ENCODE peak calls at places on chromosomes 1 and 21, in five cellular contexts. One of them, this sample, is unnamed.
A peak's percentile ranks its signal among the peaks of the same experiment; 100 is the strongest.

GRCh38 chr1:244391761-244392160 is 59.9 kb downstream of the ADSS2 start:
- DNase-seq in SK-N-SH: no peak
- DNase-seq in CD4-positive, CD25-positive, alpha-beta regulatory T cell: no peak
- DNase-seq in tibial nerve: no peak
- DNase-seq in HCT116: no peak
- DNase-seq in this sample: no peak

GRCh38 chr1:174262747-174263241 is 103.5 kb downstream of the RABGAP1L start:
- DNase-seq in HCT116: peak; percentile 15
- DNase-seq in CD4-positive, CD25-positive, alpha-beta regulatory T cell: no peak
- DNase-seq in SK-N-SH: peak; percentile 62
- DNase-seq in tibial nerve: no peak
- DNase-seq in this sample: no peak

GRCh38 chr1:35111106-35111505 is 31.9 kb downstream of the ZMYM1 start:
- DNase-seq in CD4-positive, CD25-positive, alpha-beta regulatory T cell: no peak
- DNase-seq in tibial nerve: no peak
- DNase-seq in SK-N-SH: no peak
- DNase-seq in HCT116: no peak
- DNase-seq in this sample: no peak

GRCh38 chr1:154157520-154158306 is 2.8 kb upstream of the NUP210L start:
- DNase-seq in SK-N-SH: no peak
- DNase-seq in CD4-positive, CD25-positive, alpha-beta regulatory T cell: peak; percentile 53
- DNase-seq in tibial nerve: no peak
- DNase-seq in HCT116: no peak
- DNase-seq in this sample: peak; percentile 50

GRCh38 chr21:21200103-21200938 is 202.1 kb downstream of the NCAM2 start:
- DNase-seq in SK-N-SH: no peak
- DNase-seq in HCT116: no peak
- DNase-seq in CD4-positive, CD25-positive, alpha-beta regulatory T cell: no peak
- DNase-seq in tibial nerve: peak; percentile 14
- DNase-seq in this sample: no peak

GRCh38 chr1:41093826-41094225 is 72.3 kb upstream of the SLFNL1 start:
- DNase-seq in HCT116: no peak
- DNase-seq in SK-N-SH: no peak
- DNase-seq in tibial nerve: no peak
- DNase-seq in CD4-positive, CD25-positive, alpha-beta regulatory T cell: no peak
- DNase-seq in this sample: no peak

GRCh38 chr1:27577504-27578188 is 26.3 kb downstream of the AHDC1 start:
- DNase-seq in CD4-positive, CD25-positive, alpha-beta regulatory T cell: no peak
- DNase-seq in SK-N-SH: no peak
- DNase-seq in HCT116: no peak
- DNase-seq in tibial nerve: no peak
- DNase-seq in this sample: no peak

GRCh38 chr1:64476251-64476952 is 6.5 kb downstream of the CACHD1 start:
- DNase-seq in CD4-positive, CD25-positive, alpha-beta regulatory T cell: no peak
- DNase-seq in SK-N-SH: no peak
- DNase-seq in tibial nerve: no peak
- DNase-seq in HCT116: no peak
- DNase-seq in this sample: no peak

GRCh38 chr1:210815641-210816040 is 318.3 kb downstream of the KCNH1 start:
- DNase-seq in SK-N-SH: no peak
- DNase-seq in CD4-positive, CD25-positive, alpha-beta regulatory T cell: no peak
- DNase-seq in tibial nerve: no peak
- DNase-seq in HCT116: no peak
- DNase-seq in this sample: no peak

GRCh38 chr1:156727914-156728598 is at the start of gene METTL25B:
- DNase-seq in tibial nerve: peak; percentile 51
- DNase-seq in HCT116: no peak
- DNase-seq in CD4-positive, CD25-positive, alpha-beta regulatory T cell: peak; percentile 72
- DNase-seq in SK-N-SH: peak; percentile 87
- DNase-seq in this sample: peak; percentile 59

GRCh38 chr1:96365076-96365475 is 356.5 kb upstream of the PTBP2 start:
- DNase-seq in HCT116: no peak
- DNase-seq in CD4-positive, CD25-positive, alpha-beta regulatory T cell: no peak
- DNase-seq in SK-N-SH: no peak
- DNase-seq in tibial nerve: no peak
- DNase-seq in this sample: no peak

GRCh38 chr1:21749109-21749508 is 33.8 kb downstream of the USP48 start:
- DNase-seq in HCT116: no peak
- DNase-seq in tibial nerve: no peak
- DNase-seq in CD4-positive, CD25-positive, alpha-beta regulatory T cell: no peak
- DNase-seq in SK-N-SH: no peak
- DNase-seq in this sample: no peak

GRCh38 chr1:60988827-60989363 is 93.5 kb upstream of the NFIA start:
- DNase-seq in tibial nerve: no peak
- DNase-seq in CD4-positive, CD25-positive, alpha-beta regulatory T cell: no peak
- DNase-seq in HCT116: no peak
- DNase-seq in SK-N-SH: no peak
- DNase-seq in this sample: no peak

GRCh38 chr1:229529639-229530038 is 21.5 kb upstream of the NUP133 start:
- DNase-seq in HCT116: no peak
- DNase-seq in SK-N-SH: no peak
- DNase-seq in tibial nerve: no peak
- DNase-seq in CD4-positive, CD25-positive, alpha-beta regulatory T cell: no peak
- DNase-seq in this sample: no peak

GRCh38 chr1:23809751-23810171 is 9.2 kb upstream of the GALE start:
- DNase-seq in CD4-positive, CD25-positive, alpha-beta regulatory T cell: peak; percentile 72
- DNase-seq in tibial nerve: no peak
- DNase-seq in HCT116: peak; percentile 41
- DNase-seq in SK-N-SH: peak; percentile 74
- DNase-seq in this sample: peak; percentile 79

GRCh38 chr1:151520359-151520758 is 9.2 kb downstream of the CGN start:
- DNase-seq in SK-N-SH: no peak
- DNase-seq in HCT116: no peak
- DNase-seq in tibial nerve: no peak
- DNase-seq in CD4-positive, CD25-positive, alpha-beta regulatory T cell: no peak
- DNase-seq in this sample: no peak

GRCh38 chr21:25938673-25939395 is 204.1 kb downstream of the GABPA start:
- DNase-seq in tibial nerve: no peak
- DNase-seq in CD4-positive, CD25-positive, alpha-beta regulatory T cell: no peak
- DNase-seq in SK-N-SH: no peak
- DNase-seq in HCT116: no peak
- DNase-seq in this sample: no peak

GRCh38 chr1:86708923-86709322 is 4.5 kb downstream of the SH3GLB1 start:
- DNase-seq in SK-N-SH: no peak
- DNase-seq in HCT116: no peak
- DNase-seq in CD4-positive, CD25-positive, alpha-beta regulatory T cell: no peak
- DNase-seq in tibial nerve: no peak
- DNase-seq in this sample: no peak

GRCh38 chr1:176648556-176648955 is 185.6 kb downstream of the PAPPA2 start:
- DNase-seq in HCT116: no peak
- DNase-seq in tibial nerve: no peak
- DNase-seq in SK-N-SH: no peak
- DNase-seq in CD4-positive, CD25-positive, alpha-beta regulatory T cell: no peak
- DNase-seq in this sample: no peak
- H3K9me3 ChIP-seq in HCT116: no peaks in the 10 kb centered on the region
- H3K9me3 ChIP-seq in tibial nerve: peaks cover 14% of the 10 kb centered on the region
- H3K9me3 ChIP-seq in SK-N-SH: no peaks in the 10 kb centered on the region
- H3K9me3 ChIP-seq in CD4-positive, CD25-positive, alpha-beta regulatory T cell: peaks cover 3% of the 10 kb centered on the region
- H3K9me3 ChIP-seq in this sample: peaks cover 3% of the 10 kb centered on the region

GRCh38 chr1:228313536-228314277 is 92.9 kb downstream of the TRIM11 start:
- DNase-seq in CD4-positive, CD25-positive, alpha-beta regulatory T cell: no peak
- DNase-seq in tibial nerve: no peak
- DNase-seq in SK-N-SH: no peak
- DNase-seq in HCT116: no peak
- DNase-seq in this sample: no peak
- H3K9me3 ChIP-seq in CD4-positive, CD25-positive, alpha-beta regulatory T cell: no peaks in the 10 kb centered on the region
- H3K9me3 ChIP-seq in tibial nerve: peaks cover 9% of the 10 kb centered on the region
- H3K9me3 ChIP-seq in SK-N-SH: no peaks in the 10 kb centered on the region
- H3K9me3 ChIP-seq in HCT116: no peaks in the 10 kb centered on the region
- H3K9me3 ChIP-seq in this sample: no peaks in the 10 kb centered on the region

GRCh38 chr1:2980849-2981248 is 40.4 kb upstream of the ACTRT2 start:
- DNase-seq in HCT116: no peak
- DNase-seq in CD4-positive, CD25-positive, alpha-beta regulatory T cell: no peak
- DNase-seq in tibial nerve: no peak
- DNase-seq in SK-N-SH: no peak
- DNase-seq in this sample: no peak
- H3K9me3 ChIP-seq in HCT116: no peaks in the 10 kb centered on the region
- H3K9me3 ChIP-seq in CD4-positive, CD25-positive, alpha-beta regulatory T cell: no peaks in the 10 kb centered on the region
- H3K9me3 ChIP-seq in tibial nerve: no peaks in the 10 kb centered on the region
- H3K9me3 ChIP-seq in SK-N-SH: no peaks in the 10 kb centered on the region
- H3K9me3 ChIP-seq in this sample: no peaks in the 10 kb centered on the region

GRCh38 chr1:180382326-180383115 is 119.9 kb downstream of the ACBD6 start:
- DNase-seq in tibial nerve: no peak
- DNase-seq in HCT116: no peak
- DNase-seq in SK-N-SH: no peak
- DNase-seq in CD4-positive, CD25-positive, alpha-beta regulatory T cell: no peak
- DNase-seq in this sample: no peak

GRCh38 chr1:180386740-180387367 is 115.5 kb downstream of the ACBD6 start:
- DNase-seq in SK-N-SH: no peak
- DNase-seq in HCT116: no peak
- DNase-seq in CD4-positive, CD25-positive, alpha-beta regulatory T cell: no peak
- DNase-seq in tibial nerve: no peak
- DNase-seq in this sample: no peak

GRCh38 chr1:180387413-180387812 is 115.0 kb downstream of the ACBD6 start:
- DNase-seq in tibial nerve: no peak
- DNase-seq in CD4-positive, CD25-positive, alpha-beta regulatory T cell: no peak
- DNase-seq in HCT116: no peak
- DNase-seq in SK-N-SH: no peak
- DNase-seq in this sample: no peak

GRCh38 chr1:180385144-180385543 is 117.2 kb downstream of the ACBD6 start:
- DNase-seq in tibial nerve: no peak
- DNase-seq in SK-N-SH: no peak
- DNase-seq in HCT116: no peak
- DNase-seq in CD4-positive, CD25-positive, alpha-beta regulatory T cell: no peak
- DNase-seq in this sample: no peak

GRCh38 chr1:180384606-180385005 is 117.8 kb downstream of the ACBD6 start:
- DNase-seq in CD4-positive, CD25-positive, alpha-beta regulatory T cell: no peak
- DNase-seq in SK-N-SH: no peak
- DNase-seq in tibial nerve: no peak
- DNase-seq in HCT116: no peak
- DNase-seq in this sample: no peak
- H3K9me3 ChIP-seq in CD4-positive, CD25-positive, alpha-beta regulatory T cell: peaks cover 39% of the 10 kb centered on the region
- H3K9me3 ChIP-seq in SK-N-SH: peaks cover 13% of the 10 kb centered on the region
- H3K9me3 ChIP-seq in tibial nerve: peaks cover 51% of the 10 kb centered on the region
- H3K9me3 ChIP-seq in HCT116: peaks cover 13% of the 10 kb centered on the region
- H3K9me3 ChIP-seq in this sample: peaks cover 14% of the 10 kb centered on the region

GRCh38 chr21:44666401-44667320 is at the start of gene KRTAP12-2:
- DNase-seq in SK-N-SH: no peak
- DNase-seq in CD4-positive, CD25-positive, alpha-beta regulatory T cell: no peak
- DNase-seq in HCT116: no peak
- DNase-seq in tibial nerve: no peak
- DNase-seq in this sample: no peak
- H3K9me3 ChIP-seq in SK-N-SH: peaks cover 3% of the 10 kb centered on the region
- H3K9me3 ChIP-seq in CD4-positive, CD25-positive, alpha-beta regulatory T cell: peaks cover 3% of the 10 kb centered on the region
- H3K9me3 ChIP-seq in HCT116: no peaks in the 10 kb centered on the region
- H3K9me3 ChIP-seq in tibial nerve: peaks cover 6% of the 10 kb centered on the region
- H3K9me3 ChIP-seq in this sample: no peaks in the 10 kb centered on the region

DNA sequence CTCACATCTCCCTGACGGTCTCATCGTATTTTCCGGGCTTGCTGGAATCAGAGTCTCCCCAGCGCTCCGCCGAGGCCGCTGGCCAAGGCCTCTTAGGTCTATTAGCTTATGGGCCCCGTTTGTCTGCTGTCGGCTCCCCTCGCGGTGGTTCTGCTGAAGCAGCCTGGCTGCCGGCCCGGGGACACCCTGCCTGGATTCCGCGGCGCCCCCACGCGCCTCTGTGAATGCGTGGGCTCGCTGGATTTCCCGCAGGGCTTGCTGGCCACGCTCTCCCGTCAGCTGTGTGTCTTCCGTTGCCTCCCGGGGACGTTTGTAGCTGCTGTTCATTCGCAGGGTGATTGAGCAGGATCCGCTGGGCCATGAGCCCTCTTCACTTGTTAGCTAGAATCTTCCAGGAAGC is 8.4 kb downstream of the LRRC3 start:
- DNase-seq in CD4-positive, CD25-positive, alpha-beta regulatory T cell: no peak
- DNase-seq in SK-N-SH: peak; percentile 20
- DNase-seq in tibial nerve: no peak
- DNase-seq in HCT116: no peak
- DNase-seq in this sample: no peak
- H3K9me3 ChIP-seq in CD4-positive, CD25-positive, alpha-beta regulatory T cell: no peaks in the 10 kb centered on the region
- H3K9me3 ChIP-seq in SK-N-SH: no peaks in the 10 kb centered on the region
- H3K9me3 ChIP-seq in tibial nerve: no peaks in the 10 kb centered on the region
- H3K9me3 ChIP-seq in HCT116: no peaks in the 10 kb centered on the region
- H3K9me3 ChIP-seq in this sample: no peaks in the 10 kb centered on the region

DNA sequence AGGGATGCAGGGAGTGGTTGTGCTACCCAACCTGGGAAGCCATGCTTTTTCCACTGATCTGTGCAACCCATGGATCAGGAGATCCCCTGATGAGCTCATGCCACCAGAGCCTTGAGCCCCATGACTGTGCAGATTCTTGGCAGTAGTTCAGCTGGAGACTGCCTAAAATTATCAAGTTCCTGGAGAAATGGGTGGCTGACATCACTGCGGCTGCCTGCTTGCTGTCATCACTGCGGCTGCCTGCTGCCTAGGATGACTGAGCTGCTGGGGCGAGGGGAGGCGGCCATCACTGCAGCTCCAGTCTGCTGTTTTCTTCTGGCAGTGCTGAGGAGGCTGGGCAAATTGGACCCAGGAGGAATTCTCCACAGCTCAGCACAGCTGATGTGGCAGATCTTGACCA is 159.2 kb downstream of the AGBL4 start:
- DNase-seq in HCT116: no peak
- DNase-seq in tibial nerve: no peak
- DNase-seq in SK-N-SH: no peak
- DNase-seq in CD4-positive, CD25-positive, alpha-beta regulatory T cell: no peak
- DNase-seq in this sample: no peak
- H3K9me3 ChIP-seq in HCT116: no peaks in the 10 kb centered on the region
- H3K9me3 ChIP-seq in tibial nerve: peaks cover 5% of the 10 kb centered on the region
- H3K9me3 ChIP-seq in SK-N-SH: no peaks in the 10 kb centered on the region
- H3K9me3 ChIP-seq in CD4-positive, CD25-positive, alpha-beta regulatory T cell: no peaks in the 10 kb centered on the region
- H3K9me3 ChIP-seq in this sample: no peaks in the 10 kb centered on the region

DNA sequence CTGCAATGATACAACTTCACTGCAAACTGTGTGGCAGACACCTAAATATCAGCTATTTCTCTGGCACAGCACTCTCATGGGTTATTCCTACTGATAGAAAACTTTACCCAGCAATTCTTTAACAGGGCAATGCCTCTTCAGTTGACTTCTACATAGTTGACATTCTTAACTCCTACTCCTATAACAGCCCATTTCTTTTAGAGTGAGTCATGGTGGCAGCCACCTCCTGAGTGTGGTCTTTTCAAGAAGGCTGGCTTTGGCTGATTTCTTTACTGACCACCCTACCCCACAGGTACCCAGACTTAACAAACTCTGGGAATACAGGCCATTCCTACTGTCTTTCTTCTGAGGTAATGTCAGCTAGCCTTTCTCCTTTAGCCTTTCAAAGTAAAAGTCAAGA is 805.8 kb upstream of the ADGRL2 start:
- DNase-seq in HCT116: no peak
- DNase-seq in SK-N-SH: no peak
- DNase-seq in tibial nerve: no peak
- DNase-seq in CD4-positive, CD25-positive, alpha-beta regulatory T cell: no peak
- DNase-seq in this sample: no peak
- H3K9me3 ChIP-seq in HCT116: no peaks in the 10 kb centered on the region
- H3K9me3 ChIP-seq in SK-N-SH: no peaks in the 10 kb centered on the region
- H3K9me3 ChIP-seq in tibial nerve: no peaks in the 10 kb centered on the region
- H3K9me3 ChIP-seq in CD4-positive, CD25-positive, alpha-beta regulatory T cell: peaks cover 4% of the 10 kb centered on the region
- H3K9me3 ChIP-seq in this sample: no peaks in the 10 kb centered on the region

GRCh38 chr1:46097149-46097472 is 35.3 kb downstream of the PIK3R3 start:
- DNase-seq in CD4-positive, CD25-positive, alpha-beta regulatory T cell: no peak
- DNase-seq in HCT116: no peak
- DNase-seq in tibial nerve: no peak
- DNase-seq in SK-N-SH: no peak
- DNase-seq in this sample: no peak

GRCh38 chr1:46098043-46098712 is 34.3 kb downstream of the PIK3R3 start:
- DNase-seq in HCT116: no peak
- DNase-seq in CD4-positive, CD25-positive, alpha-beta regulatory T cell: no peak
- DNase-seq in SK-N-SH: no peak
- DNase-seq in tibial nerve: no peak
- DNase-seq in this sample: no peak

GRCh38 chr1:46099215-46099614 is 33.2 kb downstream of the PIK3R3 start:
- DNase-seq in CD4-positive, CD25-positive, alpha-beta regulatory T cell: no peak
- DNase-seq in HCT116: no peak
- DNase-seq in SK-N-SH: no peak
- DNase-seq in tibial nerve: no peak
- DNase-seq in this sample: no peak

GRCh38 chr1:46102769-46103476 is 29.5 kb downstream of the PIK3R3 start:
- DNase-seq in tibial nerve: no peak
- DNase-seq in CD4-positive, CD25-positive, alpha-beta regulatory T cell: no peak
- DNase-seq in SK-N-SH: no peak
- DNase-seq in HCT116: no peak
- DNase-seq in this sample: no peak
- H3K9me3 ChIP-seq in tibial nerve: no peaks in the 10 kb centered on the region
- H3K9me3 ChIP-seq in CD4-positive, CD25-positive, alpha-beta regulatory T cell: peaks cover 4% of the 10 kb centered on the region
- H3K9me3 ChIP-seq in SK-N-SH: no peaks in the 10 kb centered on the region
- H3K9me3 ChIP-seq in HCT116: peaks cover 6% of the 10 kb centered on the region
- H3K9me3 ChIP-seq in this sample: peaks cover 3% of the 10 kb centered on the region